ENCODE peak calls at places on chromosomes 16 and 17, in seven cellular contexts. Q is thoracic aorta, Y is body of pancreas, W is GM23248, L is SJCRH30, Z is right atrium auricular region, J is adrenal gland. P is an unnamed sample.

GRCh38 chr17:68020451-68020779 is 15.1 kb upstream of the KPNA2 start:
- DNase-seq in Q (no peak), Y (no peak), W (no peak), L (no peak), Z (no peak), J (no peak), P (no peak)

GRCh38 chr17:66635646-66636045 is 199.3 kb upstream of the CACNG5 start:
- DNase-seq in Q (no peak), Y (no peak), W (no peak), L (no peak), Z (no peak), J (no peak), P (no peak)

GRCh38 chr17:49910094-49910857 is 58.7 kb upstream of the DLX4 start:
- DNase-seq in Q (no peak), Y (peak; percentile 52), W (peak; percentile 67), L (no peak), Z (no peak), J (no peak), P (no peak)

GRCh38 chr16:30399435-30400186 is 4.4 kb downstream of the ZNF48 start:
- DNase-seq in Q (no peak), Y (no peak), W (peak; percentile 49), L (no peak), Z (no peak), J (no peak), P (no peak)

GRCh38 chr17:1156864-1157263 is 22.9 kb downstream of the ABR start:
- DNase-seq in Q (no peak), Y (no peak), W (no peak), L (no peak), Z (no peak), J (no peak), P (no peak)

GRCh38 chr17:66416207-66416940 is 114.0 kb downstream of the PRKCA start:
- DNase-seq in Q (no peak), Y (no peak), W (no peak), L (peak; percentile 98), Z (no peak), J (no peak), P (no peak)

GRCh38 chr17:33500141-33500540 is 207.0 kb upstream of the ASIC2 start:
- DNase-seq in Q (no peak), Y (no peak), W (no peak), L (no peak), Z (no peak), J (peak; percentile 28), P (no peak)

GRCh38 chr16:30472328-30472942 is at the start of gene ITGAL:
- DNase-seq in Q (no peak), Y (no peak), W (no peak), L (no peak), Z (peak; percentile 60), J (peak; percentile 26), P (no peak)

GRCh38 chr16:3607634-3608033 is 3.8 kb downstream of the SLX4 start:
- DNase-seq in Q (no peak), Y (no peak), W (no peak), L (no peak), Z (no peak), J (no peak), P (no peak)

GRCh38 chr17:75601057-75601987 is 13.7 kb downstream of the MYO15B start:
- DNase-seq in Q (no peak), Y (peak; percentile 64), W (peak; percentile 32), L (peak; percentile 80), Z (no peak), J (peak; percentile 57), P (peak; percentile 66)

GRCh38 chr17:2466936-2467335 is 44.8 kb downstream of the METTL16 start:
- DNase-seq in Q (no peak), Y (no peak), W (no peak), L (no peak), Z (no peak), J (no peak), P (no peak)

GRCh38 chr17:51427259-51428255 is 167.2 kb downstream of the UTP18 start:
- DNase-seq in Q (no peak), Y (no peak), W (no peak), L (peak; percentile 88), Z (no peak), J (no peak), P (no peak)

GRCh38 chr17:75695830-75696271 is 25.4 kb upstream of the ITGB4 start:
- DNase-seq in Q (no peak), Y (no peak), W (no peak), L (no peak), Z (no peak), J (no peak), P (no peak)

GRCh38 chr16:12462690-12463646 is 340.7 kb downstream of the CPPED1 start:
- DNase-seq in Q (no peak), Y (no peak), W (peak; percentile 50), L (peak; percentile 42), Z (no peak), J (no peak), P (no peak)

GRCh38 chr16:83574388-83574787 is 233.4 kb upstream of the HSBP1 start:
- DNase-seq in Q (no peak), Y (no peak), W (peak; percentile 97), L (no peak), Z (no peak), J (no peak), P (no peak)

GRCh38 chr17:59373879-59374495 is 42.5 kb downstream of the YPEL2 start:
- DNase-seq in Q (no peak), Y (no peak), W (peak; percentile 95), L (no peak), Z (no peak), J (no peak), P (no peak)

GRCh38 chr17:31427684-31428083 is 36.2 kb downstream of the RAB11FIP4 start:
- DNase-seq in Q (no peak), Y (no peak), W (no peak), L (no peak), Z (no peak), J (no peak), P (no peak)

GRCh38 chr17:11871773-11872172 is 125.5 kb downstream of the ZNF18 start:
- DNase-seq in Q (no peak), Y (no peak), W (no peak), L (no peak), Z (no peak), J (no peak), P (no peak)

GRCh38 chr16:82263456-82264159 is 93.6 kb upstream of the MPHOSPH6 start:
- DNase-seq in Q (no peak), Y (peak; percentile 55), W (peak; percentile 64), L (peak; percentile 75), Z (no peak), J (peak; percentile 49), P (no peak)

GRCh38 chr17:16552637-16553045 is 16.4 kb downstream of the ZNF287 start:
- DNase-seq in Q (no peak), Y (no peak), W (no peak), L (no peak), Z (no peak), J (no peak), P (no peak)
- H3K36me3 ChIP-seq in Q (peaks cover 56% of the 10 kb centered on the region), Y (no peaks in the 10 kb centered on the region), W (peaks cover 66% of the 10 kb centered on the region), L (peaks cover 51% of the 10 kb centered on the region), Z (peaks cover 56% of the 10 kb centered on the region), J (no peaks in the 10 kb centered on the region), P (peaks cover 55% of the 10 kb centered on the region)

DNA sequence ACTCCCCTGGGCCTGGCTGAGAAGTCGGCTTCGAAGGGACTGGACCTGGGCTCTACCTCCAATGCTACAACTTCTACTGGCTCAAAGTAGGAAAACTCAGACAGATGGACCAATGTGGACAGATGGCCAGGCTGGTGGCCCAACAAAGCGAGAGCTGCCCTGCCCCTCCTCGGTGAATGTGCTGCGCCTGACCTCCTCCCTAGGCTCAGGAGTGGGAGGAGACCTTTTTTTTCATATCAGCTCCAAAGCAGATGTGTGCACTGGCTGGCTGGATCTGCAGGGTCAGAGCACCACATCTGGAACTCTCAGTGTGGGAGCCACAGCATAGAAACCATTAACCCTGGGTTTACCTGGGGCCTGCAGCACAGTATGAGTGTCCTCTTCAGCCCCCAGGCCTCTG is 20.8 kb downstream of the ATP6V0D1 start:
- DNase-seq in Q (no peak), Y (no peak), W (no peak), L (no peak), Z (no peak), J (no peak), P (no peak)
- H3K4me1 ChIP-seq in Q (peaks cover 32% of the 10 kb centered on the region), Y (peaks cover 90% of the 10 kb centered on the region), W (peaks cover 41% of the 10 kb centered on the region), L (no peaks in the 10 kb centered on the region), Z (peaks cover 82% of the 10 kb centered on the region), J (peaks cover 76% of the 10 kb centered on the region), P (peaks cover 4% of the 10 kb centered on the region)

GRCh38 chr16:56755038-56755437 is 25.1 kb downstream of the NUP93 start:
- DNase-seq in Q (no peak), Y (no peak), W (no peak), L (no peak), Z (no peak), J (no peak), P (no peak)

GRCh38 chr16:56749806-56750491 is 20.0 kb downstream of the NUP93 start:
- DNase-seq in Q (no peak), Y (no peak), W (peak; percentile 46), L (no peak), Z (no peak), J (no peak), P (no peak)

GRCh38 chr16:56758432-56758831 is 28.5 kb downstream of the NUP93 start:
- DNase-seq in Q (no peak), Y (no peak), W (no peak), L (no peak), Z (no peak), J (no peak), P (no peak)

GRCh38 chr16:56748826-56749225 is 18.9 kb downstream of the NUP93 start:
- DNase-seq in Q (no peak), Y (no peak), W (no peak), L (no peak), Z (no peak), J (no peak), P (no peak)

GRCh38 chr16:56753410-56753809 is 23.5 kb downstream of the NUP93 start:
- DNase-seq in Q (no peak), Y (no peak), W (peak; percentile 78), L (no peak), Z (no peak), J (no peak), P (no peak)
- H3K36me3 ChIP-seq in Q (no peaks in the 10 kb centered on the region), Y (no peaks in the 10 kb centered on the region), W (no peaks in the 10 kb centered on the region), L (peaks cover 39% of the 10 kb centered on the region), Z (no peaks in the 10 kb centered on the region), J (no peaks in the 10 kb centered on the region), P (peaks cover 31% of the 10 kb centered on the region)

DNA sequence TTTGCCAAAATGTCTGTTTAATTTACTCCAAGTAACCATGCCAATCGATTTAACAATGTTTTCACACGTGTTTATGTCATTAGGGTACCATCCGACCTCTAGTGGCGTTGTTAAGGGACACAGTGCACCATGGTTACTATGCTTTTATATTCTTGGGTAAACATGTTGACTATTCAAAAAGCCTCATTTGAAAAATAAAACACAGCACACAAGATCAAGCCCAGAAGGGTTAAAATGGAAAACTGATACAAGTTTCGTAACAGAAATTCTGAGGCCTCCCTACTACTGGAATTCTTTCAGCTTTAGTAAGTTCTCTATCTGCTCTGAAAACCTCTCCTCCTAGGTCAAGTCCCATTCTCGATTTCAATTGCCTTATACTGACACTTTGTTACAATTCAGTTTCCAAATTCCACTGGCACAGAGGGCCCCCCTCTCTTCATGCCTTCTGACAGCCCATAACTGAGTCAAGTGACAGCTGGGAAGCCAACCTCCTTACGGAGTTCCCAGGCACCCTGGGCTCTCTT is 2.1 kb downstream of the CFAP20 start:
- DNase-seq in Q (no peak), Y (peak; percentile 40), W (peak; percentile 85), L (no peak), Z (no peak), J (no peak), P (no peak)
- H3K4me1 ChIP-seq in Q (peaks cover 15% of the 10 kb centered on the region), Y (peaks cover 46% of the 10 kb centered on the region), W (peaks cover 44% of the 10 kb centered on the region), L (peaks cover 10% of the 10 kb centered on the region), Z (peaks cover 55% of the 10 kb centered on the region), J (peaks cover 21% of the 10 kb centered on the region), P (peaks cover 32% of the 10 kb centered on the region)